ENCODE peak calls at places on chromosomes 7 and 10, in four cellular contexts. W is K562, E is HepG2, J is GM12878. I is an unnamed sample.

GRCh38 chr10:114526112-114526496 is 121.8 kb upstream of the AFAP1L2 start:
- DNase-seq in W (no peak), E (no peak), J (peak), I (no peak)

GRCh38 chr7:104341545-104341944 is 13.1 kb downstream of the LHFPL3 start:
- DNase-seq in W (peak), E (peak), J (no peak), I (peak)

GRCh38 chr7:1422512-1423265 is 36.6 kb downstream of the MICALL2 start:
- DNase-seq in W (no peak), E (no peak), J (no peak), I (no peak)

GRCh38 chr10:66176772-66177171 is 749.1 kb upstream of the LRRTM3 start:
- DNase-seq in W (no peak), E (no peak), J (no peak), I (no peak)

GRCh38 chr7:103689262-103689661 is 243.3 kb upstream of the SLC26A5 start:
- DNase-seq in W (no peak), E (no peak), J (no peak), I (no peak)

GRCh38 chr7:104137971-104138370 is 69.8 kb downstream of the ORC5 start:
- DNase-seq in W (no peak), E (no peak), J (no peak), I (no peak)

GRCh38 chr10:132588301-132589013 is 50.9 kb downstream of the INPP5A start:
- DNase-seq in W (no peak), E (no peak), J (no peak), I (no peak)

GRCh38 chr7:121440857-121441503 is 44.9 kb upstream of the FAM3C start:
- DNase-seq in W (no peak), E (no peak), J (no peak), I (no peak)

GRCh38 chr7:81833401-81833800 is 63.6 kb upstream of the HGF start:
- DNase-seq in W (no peak), E (no peak), J (no peak), I (no peak)

DNA sequence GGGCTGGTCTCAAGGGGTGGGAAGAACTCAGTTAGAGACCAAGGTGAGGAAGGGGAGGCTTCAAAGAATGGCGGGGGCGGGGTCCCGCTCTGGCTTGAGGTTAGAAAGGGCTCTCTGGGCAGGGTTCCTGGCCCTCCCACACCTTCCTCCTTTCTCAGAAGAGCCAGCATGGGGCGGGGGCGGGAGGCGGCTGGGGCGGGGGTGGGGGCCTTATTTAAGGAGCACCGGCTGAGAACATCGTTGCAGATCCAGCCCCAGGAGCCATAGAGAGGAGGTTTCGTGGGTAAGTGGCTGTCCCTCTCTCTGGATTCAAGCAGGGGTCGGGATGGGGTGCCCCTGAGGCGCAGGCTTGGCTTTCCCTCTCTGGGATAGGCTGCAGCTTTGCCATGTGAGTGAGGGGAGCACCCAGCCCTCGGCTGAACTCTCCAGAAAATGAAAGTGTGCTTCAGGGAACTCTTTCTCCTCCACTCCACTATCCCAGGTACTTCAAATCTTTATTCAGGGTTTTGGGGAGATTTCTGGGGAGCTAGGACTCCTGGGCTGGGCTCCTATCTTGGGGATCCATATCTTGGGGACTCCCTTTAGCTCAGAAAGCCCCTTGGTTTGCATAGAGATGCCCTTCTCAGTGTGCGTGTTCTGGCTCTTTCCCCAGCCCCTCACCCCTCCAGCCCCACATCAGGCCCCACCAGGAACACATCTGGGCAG is 3.3 kb upstream of the CUEDC2 start:
- DNase-seq in W (peak), E (no peak), J (no peak), I (no peak)
- TF ChIP-seq FOXK2 in W (no peak), E (no peak), J (no peak), I (no peak)

GRCh38 chr10:37777056-37777455 is 80.4 kb downstream of the ZNF248 start:
- DNase-seq in W (no peak), E (no peak), J (no peak), I (no peak)

GRCh38 chr10:37775612-37776011 is 81.8 kb downstream of the ZNF248 start:
- DNase-seq in W (no peak), E (no peak), J (no peak), I (no peak)

DNA sequence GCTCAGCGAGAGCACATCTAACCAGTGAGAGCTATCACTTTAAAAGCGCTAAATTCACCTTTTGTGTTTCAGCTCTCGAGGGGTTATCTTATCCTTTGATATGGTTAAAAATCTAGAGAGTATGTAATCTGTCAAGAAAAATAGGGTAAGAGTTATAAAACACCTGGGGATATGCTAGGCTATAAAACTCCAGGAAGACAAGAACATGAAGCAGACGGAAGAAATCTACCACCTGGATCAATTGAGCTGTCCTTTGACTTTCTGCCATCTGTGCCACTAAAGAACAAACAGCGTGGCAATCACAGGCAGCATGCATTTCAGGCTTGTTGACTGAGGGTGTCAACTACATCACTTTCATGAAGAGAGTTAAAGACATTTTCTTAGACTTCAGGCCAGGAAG is 83.1 kb downstream of the ZNF248 start:
- DNase-seq in W (no peak), E (no peak), J (no peak), I (no peak)
- TF ChIP-seq SP1 in W (no peak), E (no peak), J (no peak), I (no peak)

GRCh38 chr10:70962686-70963085 is 74.3 kb upstream of the PCBD1 start:
- DNase-seq in W (no peak), E (no peak), J (no peak), I (no peak)

GRCh38 chr10:70964881-70965280 is 76.5 kb upstream of the PCBD1 start:
- DNase-seq in W (no peak), E (no peak), J (no peak), I (no peak)

GRCh38 chr10:70964281-70964680 is 75.9 kb upstream of the PCBD1 start:
- DNase-seq in W (no peak), E (no peak), J (no peak), I (no peak)

GRCh38 chr10:70960783-70961570 is 72.6 kb upstream of the PCBD1 start:
- DNase-seq in W (no peak), E (no peak), J (no peak), I (no peak)

GRCh38 chr10:70963271-70963670 is 74.9 kb upstream of the PCBD1 start:
- DNase-seq in W (no peak), E (no peak), J (no peak), I (no peak)
- TF ChIP-seq FOXK2 in W (no peak), E (no peak), J (no peak), I (no peak)

DNA sequence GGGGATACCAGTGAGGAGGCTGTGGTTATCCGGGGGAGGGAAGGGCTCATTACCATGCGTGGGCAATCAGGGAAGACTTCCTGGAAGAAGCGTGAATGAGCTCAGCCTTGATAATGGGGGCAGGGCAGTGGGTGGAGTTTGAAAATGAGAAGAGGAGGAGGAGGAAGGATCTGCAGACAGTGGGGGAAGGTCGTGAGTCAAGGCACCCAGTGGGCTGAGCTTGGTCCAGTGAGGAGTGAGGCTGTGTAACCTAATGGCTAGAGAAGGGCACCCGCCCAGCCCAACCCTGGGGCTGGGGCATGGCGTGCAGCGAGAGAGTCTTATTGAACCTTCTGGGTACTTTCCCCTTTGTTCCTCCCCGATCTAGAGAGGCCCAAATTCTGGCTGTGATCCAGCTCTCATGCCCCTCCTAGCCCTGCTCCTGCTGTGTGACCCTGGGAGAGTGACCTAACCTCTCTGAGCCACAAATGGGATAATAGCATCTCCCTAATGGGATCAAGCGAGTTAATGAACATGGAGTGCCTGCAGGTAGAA is 31.5 kb downstream of the CLIP2 start:
- DNase-seq in W (peak), E (no peak), J (no peak), I (no peak)
- TF ChIP-seq SP1 in W (no peak), E (no peak), J (no peak), I (no peak)

GRCh38 chr10:7298495-7298894 is 112.3 kb downstream of the SFMBT2 start:
- DNase-seq in W (no peak), E (no peak), J (no peak), I (no peak)

GRCh38 chr10:7302393-7303054 is 108.3 kb downstream of the SFMBT2 start:
- DNase-seq in W (no peak), E (no peak), J (no peak), I (peak)

GRCh38 chr10:7301039-7301768 is 109.6 kb downstream of the SFMBT2 start:
- DNase-seq in W (peak), E (no peak), J (no peak), I (peak)

GRCh38 chr10:7303067-7303629 is 107.7 kb downstream of the SFMBT2 start:
- DNase-seq in W (no peak), E (no peak), J (no peak), I (no peak)

DNA sequence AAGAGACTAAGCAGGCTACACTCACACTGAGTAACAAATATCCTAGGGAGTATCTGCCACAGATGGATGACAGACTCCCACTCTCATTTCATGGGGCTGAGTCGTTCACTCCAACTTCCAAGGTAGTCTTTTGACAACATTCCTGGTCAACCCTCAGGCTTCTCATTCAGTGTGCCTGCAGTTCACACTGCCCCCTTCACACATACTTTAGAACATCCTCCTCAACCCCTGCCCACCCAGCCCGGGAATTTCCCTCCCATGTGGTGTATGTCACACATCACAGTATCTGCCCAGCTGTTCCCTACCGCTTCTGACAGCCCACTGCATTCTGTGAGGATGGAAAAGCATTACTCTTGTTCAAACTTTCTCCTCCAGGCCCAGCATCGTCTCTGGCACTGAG is 110.5 kb downstream of the SFMBT2 start:
- DNase-seq in W (no peak), E (no peak), J (no peak), I (no peak)
- TF ChIP-seq FOXK2 in W (no peak), E (no peak), J (no peak), I (no peak)